ENCODE peak calls at places on chromosomes 12 and 14, in four cellular contexts. O, L, R and J are unnamed samples.

GRCh38 chr14:22531451-22532344 is 57.3 kb downstream of the DAD1 start:
- DNase-seq in O (no peak), L (no peak), R (no peak), J (no peak)

GRCh38 chr12:112473056-112473455 is 54.3 kb downstream of the PTPN11 start:
- DNase-seq in O (no peak), L (peak), R (no peak), J (no peak)

GRCh38 chr12:69056743-69057515 is 124.0 kb upstream of the CPM start:
- DNase-seq in O (peak), L (no peak), R (no peak), J (no peak)

GRCh38 chr12:115752913-115753726 is 524.4 kb downstream of the MED13L start:
- DNase-seq in O (peak), L (peak), R (peak), J (peak)

GRCh38 chr12:124625867-124626675 is 58.7 kb upstream of the NCOR2 start:
- DNase-seq in O (peak), L (peak), R (no peak), J (no peak)

GRCh38 chr14:65331652-65332051 is 80.9 kb upstream of the FUT8 start:
- DNase-seq in O (no peak), L (no peak), R (no peak), J (no peak)

GRCh38 chr14:92704036-92704804 is 44.2 kb downstream of the LGMN start:
- DNase-seq in O (no peak), L (no peak), R (no peak), J (no peak)

GRCh38 chr14:31545328-31545727 is 15.9 kb upstream of the NUBPL start:
- DNase-seq in O (no peak), L (no peak), R (no peak), J (no peak)

GRCh38 chr12:22971247-22971646 is 346.3 kb downstream of the ETNK1 start:
- DNase-seq in O (no peak), L (no peak), R (no peak), J (no peak)

GRCh38 chr12:113392988-113393579 is 10.6 kb downstream of the SDS start:
- DNase-seq in O (peak), L (no peak), R (no peak), J (no peak)

GRCh38 chr14:81676395-81676794 is 142.7 kb upstream of the SEL1L start:
- DNase-seq in O (no peak), L (no peak), R (no peak), J (no peak)

GRCh38 chr12:54163147-54163546 is 25.6 kb downstream of the SMUG1 start:
- DNase-seq in O (no peak), L (no peak), R (no peak), J (no peak)

GRCh38 chr12:82097438-82097837 is 260.7 kb downstream of the CCDC59 start:
- DNase-seq in O (no peak), L (no peak), R (no peak), J (no peak)

GRCh38 chr12:46891306-46891705 is 65.5 kb upstream of the SLC38A4 start:
- DNase-seq in O (no peak), L (peak), R (no peak), J (no peak)

GRCh38 chr14:52129733-52130132 is 60.9 kb upstream of the NID2 start:
- DNase-seq in O (peak), L (no peak), R (no peak), J (no peak)

GRCh38 chr12:117875652-117876491 is 92.9 kb downstream of the KSR2 start:
- DNase-seq in O (peak), L (no peak), R (peak), J (peak)

GRCh38 chr12:96427269-96427729 is 27.1 kb upstream of the CDK17 start:
- DNase-seq in O (peak), L (peak), R (no peak), J (peak)

GRCh38 chr14:99382071-99382640 is 98.5 kb downstream of the SETD3 start:
- DNase-seq in O (no peak), L (no peak), R (no peak), J (no peak)

GRCh38 chr12:42588981-42589464 is 523 bp downstream of the PRICKLE1 start:
- DNase-seq in O (peak), L (peak), R (no peak), J (peak)

GRCh38 chr12:109512608-109513007 is 35.2 kb downstream of the UBE3B start:
- DNase-seq in O (no peak), L (no peak), R (no peak), J (no peak)

GRCh38 chr14:54085137-54085810 is 128.6 kb upstream of the BMP4 start:
- DNase-seq in O (peak), L (no peak), R (no peak), J (no peak)

GRCh38 chr12:54000774-54001114 is 783 bp downstream of the HOXC9 start:
- DNase-seq in O (no peak), L (no peak), R (no peak), J (no peak)

GRCh38 chr12:48160807-48161206 is 3.5 kb upstream of the ASB8 start:
- DNase-seq in O (peak), L (no peak), R (no peak), J (no peak)

GRCh38 chr12:123929869-123930583 is 42.6 kb downstream of the CCDC92 start:
- DNase-seq in O (no peak), L (no peak), R (no peak), J (no peak)

GRCh38 chr14:89921896-89922548 is 32.5 kb downstream of the EFCAB11 start:
- DNase-seq in O (peak), L (peak), R (no peak), J (peak)

GRCh38 chr14:64721899-64722298 is 17.7 kb downstream of the PLEKHG3 start:
- DNase-seq in O (no peak), L (no peak), R (no peak), J (no peak)

GRCh38 chr12:9634177-9634803 is 26.6 kb upstream of the KLRB1 start:
- DNase-seq in O (peak), L (peak), R (no peak), J (no peak)

GRCh38 chr14:32940066-32940651 is 1.5 kb downstream of the NPAS3 start:
- DNase-seq in O (peak), L (peak), R (peak), J (no peak)

GRCh38 chr12:12072064-12072760 is 1.5 kb downstream of the BCL2L14 start:
- DNase-seq in O (no peak), L (no peak), R (no peak), J (no peak)

GRCh38 chr12:70571705-70572269 is 65.4 kb downstream of the PTPRB start:
- DNase-seq in O (no peak), L (no peak), R (no peak), J (no peak)